ENCODE peak calls at places on chromosomes 2 and 18, in eight cellular contexts. J, Z, U, N, R, V, O and H are unnamed samples.

GRCh38 chr2:171174075-171174474 is 13.4 kb upstream of the TLK1 start:
- DNase-seq in O (no peak), V (no peak), U (no peak), J (no peak), Z (no peak), R (peak), N (no peak), H (no peak)

GRCh38 chr2:70904371-70905216 is 31.1 kb upstream of the ATP6V1B1 start:
- DNase-seq in J (peak), R (no peak), Z (no peak), V (no peak), O (peak), U (no peak), N (no peak), H (no peak)

GRCh38 chr2:224847961-224848850 is 132.0 kb upstream of the CCDC195 start:
- DNase-seq in N (no peak), J (no peak), Z (peak), V (peak), U (peak), R (peak), O (no peak), H (no peak)

GRCh38 chr2:129726271-129726670 is 253.2 kb upstream of the RAB6C start:
- DNase-seq in V (no peak), R (no peak), Z (no peak), J (no peak), N (no peak), O (no peak), U (peak), H (no peak)

GRCh38 chr2:69013123-69013836 is at the start of gene ANTXR1:
- DNase-seq in N (no peak), R (peak), J (peak), U (peak), Z (peak), V (peak), O (peak), H (peak)

GRCh38 chr2:46050489-46050888 is 246.7 kb upstream of the EPAS1 start:
- DNase-seq in J (no peak), R (no peak), U (no peak), V (no peak), O (peak), N (no peak), Z (no peak), H (no peak)

GRCh38 chr18:79259218-79259617 is 136.5 kb upstream of the NFATC1 start:
- DNase-seq in Z (no peak), U (no peak), N (no peak), O (no peak), V (no peak), R (no peak), J (no peak), H (no peak)

GRCh38 chr18:48656582-48656981 is 117.8 kb downstream of the CTIF start:
- DNase-seq in U (no peak), N (no peak), Z (no peak), R (no peak), V (peak), J (peak), O (no peak), H (no peak)

GRCh38 chr2:26605195-26605968 is 35.8 kb downstream of the CIB4 start:
- DNase-seq in N (peak), V (peak), R (peak), Z (peak), U (peak), O (peak), J (peak), H (peak)

GRCh38 chr2:240814946-240815760 is 4.9 kb downstream of the KIF1A start:
- DNase-seq in U (no peak), Z (no peak), J (no peak), N (no peak), O (no peak), V (no peak), R (no peak), H (no peak)

GRCh38 chr18:43009666-43010065 is 105.8 kb downstream of the RIT2 start:
- DNase-seq in V (no peak), Z (no peak), O (no peak), R (no peak), N (no peak), U (no peak), J (no peak), H (no peak)

GRCh38 chr2:25539141-25539540 is 134.2 kb downstream of the DTNB start:
- DNase-seq in V (no peak), R (no peak), N (no peak), J (no peak), Z (no peak), U (no peak), O (no peak), H (no peak)

GRCh38 chr18:68244786-68245185 is 470.1 kb downstream of the TMX3 start:
- DNase-seq in N (no peak), R (peak), V (no peak), Z (no peak), J (no peak), U (no peak), O (no peak), H (no peak)

GRCh38 chr2:173750332-173750731 is 214.8 kb downstream of the SP3 start:
- DNase-seq in U (peak), R (no peak), J (peak), V (no peak), O (peak), Z (no peak), N (no peak), H (no peak)

GRCh38 chr18:3248062-3248669 is 565 bp downstream of the MYL12A start:
- DNase-seq in V (no peak), O (peak), U (peak), N (peak), R (no peak), J (peak), Z (no peak), H (peak)

GRCh38 chr2:72128059-72128842 is 19.4 kb downstream of the CYP26B1 start:
- DNase-seq in R (no peak), O (no peak), N (no peak), J (no peak), V (no peak), U (no peak), Z (no peak), H (no peak)

GRCh38 chr2:101096619-101097142 is 54.5 kb downstream of the TBC1D8 start:
- DNase-seq in N (no peak), V (no peak), Z (no peak), O (no peak), U (no peak), R (no peak), J (no peak), H (no peak)

GRCh38 chr2:19569300-19569791 is 210.9 kb upstream of the OSR1 start:
- DNase-seq in O (peak), V (no peak), Z (no peak), R (peak), U (peak), J (peak), N (no peak), H (no peak)

GRCh38 chr2:66688951-66689350 is 254.0 kb downstream of the MEIS1 start:
- DNase-seq in R (no peak), N (no peak), O (no peak), U (no peak), V (no peak), Z (no peak), J (no peak), H (no peak)

GRCh38 chr18:56522826-56523225 is 115.6 kb downstream of the TXNL1 start:
- DNase-seq in V (no peak), O (no peak), N (no peak), Z (no peak), R (peak), J (no peak), U (no peak), H (no peak)

GRCh38 chr2:148552675-148553331 is 91.7 kb upstream of the EPC2 start:
- DNase-seq in Z (no peak), O (no peak), V (no peak), N (peak), U (no peak), J (no peak), R (no peak), H (peak)

GRCh38 chr2:128195435-128195984 is 104.5 kb downstream of the UGGT1 start:
- DNase-seq in O (no peak), R (no peak), N (no peak), Z (no peak), V (no peak), U (peak), J (no peak), H (no peak)

GRCh38 chr18:21897811-21898210 is 157.2 kb downstream of the MIB1 start:
- DNase-seq in R (peak), U (peak), V (peak), Z (peak), N (peak), O (peak), J (peak), H (peak)

GRCh38 chr18:63686871-63687270 is 15.9 kb upstream of the SERPINB11 start:
- DNase-seq in Z (no peak), R (no peak), O (no peak), U (no peak), J (no peak), N (no peak), V (no peak), H (no peak)

GRCh38 chr2:79717364-79718007 is 204.6 kb downstream of the CTNNA2 start:
- DNase-seq in O (peak), J (peak), V (no peak), N (no peak), Z (no peak), U (peak), R (peak), H (no peak)

GRCh38 chr2:60520917-60521539 is 32.4 kb downstream of the BCL11A start:
- DNase-seq in O (peak), V (no peak), Z (no peak), N (no peak), J (no peak), R (no peak), U (no peak), H (no peak)

GRCh38 chr2:86498468-86499260 is 57.5 kb downstream of the KDM3A start:
- DNase-seq in J (no peak), R (peak), U (no peak), Z (no peak), V (no peak), N (no peak), O (no peak), H (no peak)

GRCh38 chr2:73827018-73827417 is 1.7 kb upstream of the STAMBP start:
- DNase-seq in V (no peak), J (no peak), Z (no peak), U (peak), N (peak), R (peak), O (peak), H (peak)

GRCh38 chr2:72293620-72294019 is 146.0 kb upstream of the CYP26B1 start:
- DNase-seq in O (no peak), U (no peak), V (no peak), Z (no peak), R (peak), N (no peak), J (no peak), H (no peak)

GRCh38 chr2:139478191-139478914 is 698.2 kb upstream of the NXPH2 start:
- DNase-seq in J (no peak), V (no peak), Z (no peak), R (peak), U (no peak), O (no peak), N (no peak), H (no peak)

GRCh38 chr18:46298511-46298910 is 194.3 kb downstream of the HAUS1 start:
- DNase-seq in N (no peak), O (no peak), R (no peak), U (no peak), J (no peak), Z (no peak), V (no peak), H (no peak)

GRCh38 chr2:27179344-27180000 is 30.7 kb downstream of the TCF23 start:
- DNase-seq in O (no peak), Z (no peak), V (no peak), U (no peak), N (no peak), J (no peak), R (no peak), H (no peak)

GRCh38 chr2:227324671-227325055 is 388 bp upstream of the MFF start:
- DNase-seq in J (peak), Z (peak), V (peak), O (peak), N (no peak), U (no peak), R (no peak), H (peak)
- TF ChIP-seq EZH2phosphoT487 in J (no peak), Z (no peak), V (no peak), O (no peak), N (no peak), U (no peak), R (no peak), H (no peak)

DNA sequence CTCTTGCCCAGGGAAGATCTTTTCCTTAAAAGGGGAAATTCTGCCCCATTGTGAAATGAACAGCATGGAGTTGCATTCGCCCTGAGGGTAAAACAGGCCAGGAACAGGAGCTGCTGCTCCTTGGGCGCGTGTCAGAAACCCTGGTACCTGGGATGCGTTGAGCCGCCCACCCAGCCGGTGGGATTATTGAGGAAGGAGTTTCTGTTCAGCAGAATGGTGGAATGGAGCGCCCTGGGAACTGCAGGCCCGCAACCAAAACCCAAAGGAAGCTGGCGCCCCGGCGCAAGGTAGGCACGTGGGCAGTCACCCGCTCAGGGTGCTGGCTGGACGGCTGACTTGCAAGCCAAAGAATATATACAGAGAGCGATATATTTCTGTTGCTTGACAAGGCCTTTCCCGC is 73.5 kb downstream of the MTCL1 start:
- DNase-seq in V (no peak), U (no peak), J (no peak), R (no peak), O (no peak), Z (no peak), N (no peak), H (no peak)
- TF ChIP-seq CTCF in V (no peak), U (no peak), J (no peak), R (no peak), O (no peak), Z (no peak), N (no peak), H (no peak)

DNA sequence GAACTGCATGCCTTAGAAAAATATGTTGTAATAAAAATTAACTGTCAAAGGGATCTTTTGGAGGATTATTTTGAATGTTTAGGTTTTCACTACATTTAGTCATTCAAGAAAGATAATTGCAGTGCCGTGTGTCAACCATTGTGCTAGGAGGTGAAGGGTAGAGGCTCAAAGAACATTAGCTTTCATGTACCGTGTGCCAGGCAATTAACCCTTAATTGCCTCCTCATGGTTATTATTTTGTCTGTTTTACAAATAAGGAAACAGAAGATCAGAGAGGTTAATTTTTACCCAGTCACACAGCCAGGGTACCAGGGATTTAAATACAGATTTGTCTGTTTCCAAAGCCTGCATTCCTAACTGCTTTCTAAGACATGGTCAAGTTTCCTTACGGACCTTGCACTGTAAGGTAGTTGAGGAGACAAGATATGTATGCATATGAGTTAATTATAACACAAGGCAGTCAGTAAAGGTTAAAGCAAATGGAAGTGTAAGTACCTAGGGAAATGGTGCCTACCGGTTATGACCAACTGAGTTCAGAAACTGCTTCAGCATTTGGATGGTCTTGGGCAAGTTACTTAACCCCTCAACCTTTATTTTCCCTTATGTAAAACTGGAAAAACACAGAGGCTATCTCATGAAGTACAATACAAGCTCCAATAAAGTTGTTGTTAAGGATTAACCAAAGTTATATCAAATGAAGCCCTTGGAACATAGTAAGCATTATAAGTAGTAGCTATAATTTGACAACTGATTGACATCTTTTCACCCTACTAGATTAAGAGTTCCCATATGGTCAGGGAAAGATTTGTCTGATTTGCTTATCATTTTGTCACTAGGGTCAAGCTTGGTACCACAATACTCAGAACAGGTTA is 434.9 kb downstream of the MBD2 start:
- DNase-seq in N (no peak), V (no peak), U (no peak), O (no peak), R (no peak), J (no peak), Z (no peak), H (no peak)
- TF ChIP-seq EZH2phosphoT487 in N (no peak), V (no peak), U (no peak), O (no peak), R (no peak), J (no peak), Z (no peak), H (no peak)

GRCh38 chr2:169452080-169452479 is 27.2 kb upstream of the BBS5 start:
- DNase-seq in R (peak), Z (peak), O (peak), J (peak), U (peak), N (peak), V (peak), H (peak)
- TF ChIP-seq CTCF in R (peak), Z (peak), O (peak), J (peak), U (peak), N (peak), V (peak), H (peak)